ENCODE peak calls at places on chromosome 22, in five cellular contexts. K is H1, T is neuronal stem cell, F is mesendoderm, J is IMR-90. R is an unnamed sample.

GRCh38 chr22:36452473-36453265 is 28.8 kb downstream of the TXN2 start:
- DNase-seq in K (no peak), T (no peak), F (no peak), J (no peak), R (no peak)

GRCh38 chr22:35891442-35891841 is 137.2 kb downstream of the RBFOX2 start:
- DNase-seq in K (no peak), T (no peak), F (no peak), J (no peak), R (no peak)

GRCh38 chr22:21009638-21010425 is 5.1 kb upstream of the P2RX6 start:
- DNase-seq in K (peak), T (peak), F (peak), J (peak), R (peak)

GRCh38 chr22:30874431-30875370 is 93.9 kb downstream of the MORC2 start:
- DNase-seq in K (no peak), T (no peak), F (no peak), J (no peak), R (no peak)

GRCh38 chr22:41951898-41952474 is at the start of gene SMIM45:
- DNase-seq in K (peak), T (peak), F (peak), J (no peak), R (peak)

GRCh38 chr22:30459206-30460052 is 12.4 kb downstream of the SEC14L3 start:
- DNase-seq in K (peak), T (peak), F (no peak), J (peak), R (no peak)

GRCh38 chr22:41762980-41763779 is 37.3 kb upstream of the CCDC134 start:
- DNase-seq in K (peak), T (peak), F (peak), J (no peak), R (peak)

GRCh38 chr22:21055880-21056319 is 10.2 kb downstream of the LRRC74B start:
- DNase-seq in K (peak), T (no peak), F (peak), J (no peak), R (peak)

GRCh38 chr22:29617922-29618629 is 14.6 kb downstream of the NF2 start:
- DNase-seq in K (no peak), T (no peak), F (no peak), J (peak), R (no peak)

GRCh38 chr22:44098966-44099530 is 74.9 kb downstream of the PARVB start:
- DNase-seq in K (no peak), T (no peak), F (no peak), J (no peak), R (no peak)

GRCh38 chr22:42313804-42314581 is 43.5 kb upstream of the TCF20 start:
- DNase-seq in K (peak), T (peak), F (peak), J (peak), R (peak)

GRCh38 chr22:45972091-45972867 is 4.7 kb downstream of the WNT7B start:
- DNase-seq in K (no peak), T (no peak), F (no peak), J (no peak), R (peak)
- H2AK5ac ChIP-seq in K (no peak), T (peak), F (no peak), J (no peak), R (no peak)

DNA sequence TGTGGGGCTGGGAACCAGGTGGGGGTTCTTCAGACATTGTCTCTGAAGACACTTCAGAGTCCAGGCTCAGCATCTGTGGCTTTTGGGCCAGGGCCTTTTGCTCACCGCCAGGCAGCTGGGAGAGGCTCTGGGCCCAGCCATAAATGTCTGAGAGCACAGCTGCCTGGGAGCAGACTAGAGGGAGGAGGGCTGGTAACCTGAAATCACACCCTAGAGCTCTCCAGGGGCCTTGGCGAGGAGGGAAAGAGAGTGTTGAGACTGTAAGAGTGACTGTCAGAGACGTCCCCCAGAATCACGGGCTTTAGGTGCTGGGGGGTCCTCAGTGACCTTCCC is 4.1 kb downstream of the TRABD start:
- DNase-seq in K (no peak), T (no peak), F (peak), J (no peak), R (no peak)
- H3K18ac ChIP-seq in K (no peak), T (peak), F (no peak), J (no peak), R (no peak)

GRCh38 chr22:27318516-27318915 is 483.0 kb downstream of the MN1 start:
- DNase-seq in K (no peak), T (no peak), F (peak), J (peak), R (peak)

GRCh38 chr22:27314276-27314807 is 487.2 kb downstream of the MN1 start:
- DNase-seq in K (no peak), T (no peak), F (no peak), J (no peak), R (no peak)

GRCh38 chr22:27317961-27318360 is 483.6 kb downstream of the MN1 start:
- DNase-seq in K (no peak), T (no peak), F (no peak), J (no peak), R (no peak)

GRCh38 chr22:27317156-27317555 is 484.4 kb downstream of the MN1 start:
- DNase-seq in K (no peak), T (no peak), F (peak), J (no peak), R (peak)

DNA sequence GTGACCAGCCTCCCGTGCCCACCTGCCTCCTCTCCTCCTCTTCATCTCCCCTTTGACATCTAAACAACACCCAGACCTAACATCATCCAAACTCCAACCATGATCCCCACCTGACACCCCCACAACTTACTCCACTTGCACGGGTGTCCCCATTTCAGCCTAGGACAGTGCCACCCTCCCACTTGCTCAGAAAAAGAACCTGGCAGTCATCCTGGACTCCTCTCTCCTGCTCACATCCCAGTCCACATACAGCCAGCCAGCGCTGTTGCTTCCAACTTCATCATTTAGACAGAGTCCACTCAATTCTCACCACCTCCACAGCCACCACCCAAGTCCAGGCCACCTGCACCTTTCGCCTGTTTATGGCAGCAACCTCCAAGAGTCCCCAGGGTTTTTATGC is 485.7 kb downstream of the MN1 start:
- DNase-seq in K (no peak), T (no peak), F (no peak), J (no peak), R (no peak)
- H2AK5ac ChIP-seq in K (no peak), T (peak), F (no peak), J (no peak), R (no peak)

GRCh38 chr22:17368144-17368726 is 1.0 kb upstream of the CECR2 start:
- DNase-seq in K (no peak), T (no peak), F (no peak), J (no peak), R (no peak)

GRCh38 chr22:17370766-17371181 is 1.5 kb downstream of the CECR2 start:
- DNase-seq in K (no peak), T (no peak), F (no peak), J (no peak), R (no peak)

GRCh38 chr22:17370036-17370765 is 941 bp downstream of the CECR2 start:
- DNase-seq in K (peak), T (no peak), F (no peak), J (no peak), R (no peak)

GRCh38 chr22:17368727-17369552 is at the start of gene CECR2:
- DNase-seq in K (peak), T (peak), F (peak), J (no peak), R (peak)

DNA sequence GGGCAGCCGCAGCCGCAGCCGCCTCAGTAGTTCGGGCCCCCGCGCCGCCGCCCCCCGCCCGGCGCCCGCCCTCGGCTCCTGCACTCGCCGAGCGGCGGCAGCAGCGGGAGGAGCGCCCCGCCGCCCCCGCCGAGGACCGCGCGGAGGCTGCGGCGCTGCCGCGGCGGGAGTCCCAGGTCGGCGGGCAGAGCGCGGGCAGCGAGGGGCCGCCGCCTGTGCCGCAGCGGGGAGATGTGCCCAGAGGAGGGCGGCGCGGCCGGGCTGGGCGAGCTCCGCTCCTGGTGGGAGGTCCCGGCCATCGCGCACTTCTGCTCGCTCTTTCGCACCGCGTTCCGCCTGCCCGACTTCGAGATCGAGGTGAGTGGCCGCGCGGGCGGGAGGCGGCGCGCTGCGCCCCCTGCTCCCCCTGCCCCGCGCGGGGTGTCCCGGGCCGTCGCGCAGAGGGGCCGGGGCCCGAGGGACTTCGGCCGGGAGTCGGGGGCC is 334 bp downstream of the CECR2 start:
- DNase-seq in K (peak), T (peak), F (peak), J (no peak), R (peak)
- H3K18ac ChIP-seq in K (peak), T (peak), F (peak), J (no peak), R (peak)

GRCh38 chr22:28252539-28252938 is 333.5 kb upstream of the PITPNB start:
- DNase-seq in K (no peak), T (no peak), F (no peak), J (no peak), R (no peak)
- H2AK5ac ChIP-seq in K (no peak), T (no peak), F (no peak), J (no peak), R (no peak)

GRCh38 chr22:49733631-49734030 is 94.0 kb downstream of the BRD1 start:
- DNase-seq in K (no peak), T (no peak), F (no peak), J (no peak), R (no peak)
- H3K18ac ChIP-seq in K (no peak), T (no peak), F (no peak), J (no peak), R (no peak)